ENCODE peak calls at places on chromosomes 13 and 19, in six cellular contexts. O is hippocampal formation, D is neural progenitor cell, J is mucosa of gallbladder, E is germinal center, C is NCI-H1105 treated with DMSO at 0.1 percent for 48 hours. G is an unnamed sample.

GRCh38 chr13:80463673-80464352 is 122.9 kb upstream of the SPRY2 start:
- DNase-seq in D (no peak), E (no peak), C (no peak), O (no peak), J (no peak), G (no peak)

GRCh38 chr13:105231579-105231978 is 1303.9 kb downstream of the EFNB2 start:
- DNase-seq in D (no peak), J (no peak), O (no peak), E (no peak), C (no peak), G (no peak)

GRCh38 chr19:55436847-55437246 is 6.3 kb downstream of the SHISA7 start:
- DNase-seq in J (no peak), O (no peak), E (no peak), D (no peak), C (no peak), G (no peak)

GRCh38 chr19:36009220-36009619 is 607 bp upstream of the SYNE4 start:
- DNase-seq in O (peak; percentile 25), C (peak; percentile 66), J (peak; percentile 65), D (peak; percentile 84), E (peak; percentile 51), G (peak; percentile 50)

GRCh38 chr19:43704002-43704705 is 11.7 kb upstream of the IRGC start:
- DNase-seq in O (no peak), E (no peak), C (no peak), D (no peak), J (no peak), G (no peak)

GRCh38 chr13:99265823-99266426 is 7.7 kb upstream of the GPR18 start:
- DNase-seq in J (no peak), D (peak; percentile 56), E (peak; percentile 33), C (peak; percentile 22), O (peak; percentile 58), G (peak; percentile 62)

GRCh38 chr13:39144941-39145533 is 106.8 kb downstream of the NHLRC3 start:
- DNase-seq in O (peak; percentile 68), C (peak; percentile 23), J (peak; percentile 68), D (peak; percentile 82), E (peak; percentile 14), G (peak; percentile 62)

GRCh38 chr19:7528192-7528519 is 5.7 kb downstream of the MCOLN1 start:
- DNase-seq in C (no peak), J (no peak), D (no peak), O (no peak), E (no peak), G (no peak)

GRCh38 chr13:99281811-99282263 is 23.7 kb upstream of the GPR18 start:
- DNase-seq in O (no peak), J (peak; percentile 51), D (no peak), E (no peak), C (no peak), G (no peak)

GRCh38 chr19:11421607-11422098 is 2.5 kb upstream of the RGL3 start:
- DNase-seq in O (no peak), C (peak; percentile 26), E (peak; percentile 82), D (peak; percentile 61), J (peak; percentile 39), G (no peak)

GRCh38 chr19:51514866-51515481 is 13.4 kb upstream of the SIGLEC12 start:
- DNase-seq in E (peak; percentile 57), C (peak; percentile 34), D (peak; percentile 56), J (peak; percentile 26), O (peak; percentile 43), G (peak; percentile 45)

GRCh38 chr19:51477343-51477742 is 996 bp upstream of the CEACAM18 start:
- DNase-seq in C (no peak), D (no peak), E (no peak), O (no peak), J (no peak), G (no peak)

GRCh38 chr13:66693656-66694055 is 536.5 kb downstream of the PCDH9 start:
- DNase-seq in J (no peak), E (no peak), O (no peak), C (peak; percentile 60), D (no peak), G (no peak)

GRCh38 chr13:110397445-110397844 is 90.4 kb downstream of the COL4A2 start:
- DNase-seq in E (no peak), C (no peak), J (peak; percentile 40), O (peak; percentile 73), D (no peak), G (no peak)

GRCh38 chr13:35191883-35192282 is 249.8 kb downstream of the NBEA start:
- DNase-seq in C (no peak), O (no peak), D (no peak), E (no peak), J (no peak), G (no peak)

GRCh38 chr19:39046037-39046821 is 13.9 kb upstream of the FBXO27 start:
- DNase-seq in D (no peak), C (no peak), E (no peak), J (peak; percentile 51), O (no peak), G (no peak)

GRCh38 chr19:42370068-42370520 is 20.0 kb downstream of the CNFN start:
- DNase-seq in J (no peak), E (no peak), C (no peak), O (no peak), D (peak; percentile 45), G (no peak)

GRCh38 chr19:16470911-16471811 is 609 bp downstream of the EPS15L1 start:
- DNase-seq in E (peak; percentile 54), D (peak; percentile 44), O (no peak), C (no peak), J (no peak), G (peak; percentile 36)

GRCh38 chr19:10143700-10144099 is 24.0 kb upstream of the EIF3G start:
- DNase-seq in E (no peak), C (no peak), D (no peak), O (no peak), J (no peak), G (no peak)

GRCh38 chr19:6173190-6173589 is 37.7 kb downstream of the ACSBG2 start:
- DNase-seq in O (no peak), C (no peak), E (no peak), J (no peak), D (no peak), G (no peak)

GRCh38 chr13:99590519-99591011 is 89.3 kb downstream of the TM9SF2 start:
- DNase-seq in D (no peak), C (no peak), E (no peak), J (no peak), O (no peak), G (peak; percentile 66)

GRCh38 chr19:57992841-57993240 is 9.8 kb downstream of the ZNF606 start:
- DNase-seq in E (no peak), J (no peak), C (no peak), D (no peak), O (no peak), G (no peak)

GRCh38 chr13:110047511-110047910 is 259.4 kb downstream of the COL4A1 start:
- DNase-seq in C (peak; percentile 97), D (no peak), E (no peak), O (peak; percentile 16), J (peak; percentile 55), G (peak; percentile 81)

GRCh38 chr19:1833540-1833939 is 14.7 kb downstream of the REXO1 start:
- DNase-seq in D (no peak), O (no peak), J (no peak), C (no peak), E (no peak), G (no peak)

GRCh38 chr19:14118165-14119051 is 846 bp upstream of the PRKACA start:
- DNase-seq in C (peak; percentile 57), O (peak; percentile 65), D (peak; percentile 33), E (peak; percentile 31), J (peak; percentile 76), G (peak; percentile 64)

GRCh38 chr13:34411881-34412280 is 530.2 kb upstream of the NBEA start:
- DNase-seq in O (no peak), E (no peak), D (no peak), C (no peak), J (no peak), G (no peak)

GRCh38 chr19:35534803-35535480 is 1.7 kb downstream of the GAPDHS start:
- DNase-seq in E (no peak), O (no peak), J (no peak), C (no peak), D (no peak), G (no peak)

GRCh38 chr13:48094404-48094780 is 512 bp downstream of the MED4 start:
- DNase-seq in O (no peak), C (no peak), E (no peak), D (peak; percentile 35), J (no peak), G (no peak)

GRCh38 chr19:52535831-52536800 is 8.6 kb downstream of the ZNF808 start:
- DNase-seq in E (peak; percentile 79), D (peak; percentile 96), C (no peak), J (peak; percentile 79), O (peak; percentile 27), G (peak; percentile 82)

G was measured in astrocyte of the spinal cord.